ENCODE peak calls at places on chromosomes 13 and 19, in four cellular contexts. E, A, J and W are unnamed samples. For H3K27me3, the result is how much of the 10 kb centered on the place peaks cover.

GRCh38 chr13:51643882-51644281 is 59.6 kb downstream of the WDFY2 start:
- DNase-seq in E (no peak), A (no peak), J (no peak), W (no peak)

GRCh38 chr13:71798723-71799122 is 68.3 kb downstream of the DACH1 start:
- DNase-seq in E (no peak), A (no peak), J (no peak), W (no peak)

GRCh38 chr13:102399791-102400618 is 1.8 kb downstream of the FGF14 start:
- DNase-seq in E (peak), A (peak), J (peak), W (peak)

GRCh38 chr19:23415561-23416191 is 20.4 kb upstream of the ZNF91 start:
- DNase-seq in E (no peak), A (peak), J (peak), W (peak)

GRCh38 chr19:44687898-44688297 is 11.1 kb upstream of the CEACAM16 start:
- DNase-seq in E (no peak), A (no peak), J (no peak), W (no peak)

GRCh38 chr13:75635101-75635620 is 969 bp upstream of the LMO7 start:
- DNase-seq in E (no peak), A (no peak), J (no peak), W (no peak)

GRCh38 chr13:51760592-51760991 is 43.4 kb downstream of the DHRS12 start:
- DNase-seq in E (peak), A (no peak), J (no peak), W (peak)

GRCh38 chr19:35675589-35676140 is 9.3 kb downstream of the UPK1A start:
- DNase-seq in E (no peak), A (no peak), J (no peak), W (no peak)

GRCh38 chr13:29543230-29544215 is 52.0 kb downstream of the SLC7A1 start:
- DNase-seq in E (no peak), A (no peak), J (no peak), W (no peak)

GRCh38 chr19:741506-742131 is 9.3 kb upstream of the MISP start:
- DNase-seq in E (no peak), A (no peak), J (peak), W (peak)

GRCh38 chr19:9406798-9407352 is 28.5 kb downstream of the ZNF266 start:
- DNase-seq in E (peak), A (peak), J (no peak), W (peak)

GRCh38 chr19:17655751-17656480 is 32.2 kb downstream of the UNC13A start:
- DNase-seq in E (no peak), A (no peak), J (no peak), W (no peak)

GRCh38 chr19:4849019-4849418 is 17.5 kb upstream of the TICAM1 start:
- DNase-seq in E (no peak), A (no peak), J (no peak), W (no peak)

GRCh38 chr13:51249254-51249653 is 27.1 kb downstream of the FAM124A start:
- DNase-seq in E (no peak), A (no peak), J (no peak), W (no peak)

GRCh38 chr19:58261968-58262921 is 16.5 kb upstream of the ZNF8 start:
- DNase-seq in E (no peak), A (no peak), J (no peak), W (no peak)

GRCh38 chr19:58268344-58268743 is 10.4 kb upstream of the ZNF8 start:
- DNase-seq in E (no peak), A (no peak), J (no peak), W (no peak)

GRCh38 chr19:58265100-58265499 is 13.7 kb upstream of the ZNF8 start:
- DNase-seq in E (no peak), A (no peak), J (no peak), W (no peak)

GRCh38 chr19:58261600-58261967 is 17.2 kb upstream of the ZNF8 start:
- DNase-seq in E (no peak), A (no peak), J (no peak), W (no peak)

GRCh38 chr19:58262922-58263296 is 15.8 kb upstream of the ZNF8 start:
- DNase-seq in E (no peak), A (no peak), J (no peak), W (no peak)
- H3K4me3 ChIP-seq in E (no peak), A (no peak), J (no peak), W (no peak)

DNA sequence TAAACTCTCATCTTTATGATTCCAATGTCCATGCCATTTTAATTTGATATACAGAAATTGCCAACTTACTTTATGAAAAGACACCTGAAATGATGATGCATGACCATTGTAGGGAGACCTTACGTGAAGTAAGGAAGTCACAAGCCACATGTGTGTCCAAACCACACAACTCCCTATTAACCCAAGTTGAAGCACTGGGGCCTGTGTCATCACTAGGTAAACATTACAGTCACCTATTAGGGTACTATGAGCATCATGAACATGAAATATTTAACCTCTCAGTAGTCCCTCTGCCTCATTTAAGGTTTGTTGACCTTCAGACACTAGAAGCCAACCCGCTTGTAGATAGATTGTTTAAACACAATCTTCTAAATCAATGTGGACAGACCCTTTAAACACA is 576.9 kb downstream of the IRS2 start:
- DNase-seq in E (no peak), A (no peak), J (no peak), W (no peak)
- H3K27me3 ChIP-seq in E (under half), A (under half), J (under half), W (under half)

DNA sequence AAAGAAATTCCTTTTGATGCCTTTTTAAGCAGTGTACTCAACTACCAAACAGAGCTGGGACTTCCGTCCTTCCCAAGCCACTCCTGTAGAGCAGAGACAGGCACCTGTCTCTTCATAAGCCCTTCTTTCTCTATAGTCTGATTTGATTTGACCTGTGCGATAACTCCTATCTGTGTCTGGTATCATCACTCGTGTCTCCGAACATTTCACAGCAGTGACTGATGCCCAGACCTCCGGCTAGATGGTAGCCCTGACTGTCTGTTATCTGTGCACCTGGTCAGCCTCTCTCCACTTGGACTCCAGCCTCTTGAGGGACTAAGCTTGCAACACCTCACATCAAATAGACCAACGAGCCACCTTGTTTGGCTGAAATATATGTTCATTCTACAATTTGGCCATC is 316.2 kb upstream of the ZNF507 start:
- DNase-seq in E (no peak), A (no peak), J (no peak), W (no peak)
- TF ChIP-seq CTCF in E (no peak), A (no peak), J (no peak), W (no peak)

GRCh38 chr19:7862413-7862951 is 11.7 kb downstream of the PRR36 start:
- DNase-seq in E (no peak), A (peak), J (peak), W (no peak)
- H3K4me3 ChIP-seq in E (peak), A (peak), J (peak), W (no peak)

DNA sequence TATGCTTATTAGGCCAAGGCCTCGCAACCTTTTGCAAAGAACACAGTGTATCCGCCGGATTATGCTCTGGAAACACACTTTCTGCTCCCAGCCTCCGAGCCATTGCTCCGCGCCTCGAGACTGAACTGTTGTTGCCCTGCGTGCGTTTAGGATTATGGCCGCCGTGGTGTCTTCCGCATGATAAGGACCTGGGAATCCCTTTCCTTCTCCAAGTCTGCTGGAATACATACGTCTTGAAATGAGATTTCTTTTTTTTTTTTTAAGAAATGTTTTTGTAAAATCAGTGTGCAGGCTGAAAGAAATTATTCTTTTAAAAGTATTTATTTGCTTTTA is 89.8 kb upstream of the SOX1 start:
- DNase-seq in E (no peak), A (no peak), J (no peak), W (no peak)
- H3K27me3 ChIP-seq in E (under half), A (under half), J (under half), W (half or more)

DNA sequence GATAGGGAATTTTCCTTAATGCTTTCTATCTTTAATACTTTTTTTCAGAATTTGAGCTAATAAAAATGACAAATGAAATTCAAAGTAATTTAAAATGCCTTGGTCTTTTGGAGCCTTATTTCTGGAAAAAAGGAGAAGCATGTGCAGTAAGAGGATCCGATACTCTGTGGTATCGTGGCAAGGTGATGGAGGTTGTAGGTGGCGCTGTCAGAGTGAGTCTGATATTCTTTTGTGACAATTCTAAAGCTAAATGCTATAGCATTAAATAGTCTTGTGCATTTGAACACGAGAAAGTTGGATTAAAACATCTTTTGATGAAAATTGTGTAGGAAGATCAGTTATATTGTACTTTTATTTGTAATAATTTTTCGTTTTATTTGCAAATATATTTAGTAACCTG is 95.0 kb downstream of the RNF17 start:
- DNase-seq in E (no peak), A (no peak), J (no peak), W (no peak)
- TF ChIP-seq CTCF in E (no peak), A (no peak), J (no peak), W (peak)

DNA sequence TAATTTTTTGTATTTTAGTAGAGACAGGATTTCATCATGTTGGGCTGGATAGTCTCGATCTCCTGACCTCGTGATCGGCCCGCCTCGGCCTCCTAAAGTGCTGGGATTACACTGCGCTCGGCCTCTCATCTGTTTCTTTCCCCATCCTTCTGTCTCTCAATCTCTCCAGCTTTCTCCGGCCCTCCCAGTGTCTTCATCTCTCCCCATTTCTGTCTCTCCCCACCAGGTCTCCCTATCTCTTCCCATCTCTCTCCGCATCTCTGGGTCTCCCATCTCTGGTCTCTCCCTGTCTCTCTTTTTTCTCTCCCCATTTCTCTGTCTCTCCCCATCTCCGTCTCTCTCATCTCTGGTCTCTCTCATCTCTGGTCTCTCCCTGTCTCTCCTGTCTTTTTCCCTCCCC is 12.2 kb upstream of the NFIX start:
- DNase-seq in E (no peak), A (no peak), J (no peak), W (no peak)
- H3K4me3 ChIP-seq in E (peak), A (peak), J (peak), W (peak)

GRCh38 chr19:41564515-41565383 is 11.2 kb upstream of the CEACAM21 start:
- DNase-seq in E (no peak), A (no peak), J (peak), W (peak)
- H3K27me3 ChIP-seq in E (half or more), A (half or more), J (under half), W (half or more)